ENCODE peak calls at places on chromosomes 11 and 22, in four cellular contexts. One of them, this sample, is unnamed.

GRCh38 chr22:23404689-23405365 is 175.3 kb downstream of the IGLL1 start:
- DNase-seq in sigmoid colon: peak
- DNase-seq in lower lobe of right lung: no peak
- DNase-seq in psoas muscle: no peak
- DNase-seq in this sample: peak

GRCh38 chr11:62124186-62125113 is 639 bp downstream of the INCENP start:
- DNase-seq in sigmoid colon: peak
- DNase-seq in lower lobe of right lung: no peak
- DNase-seq in psoas muscle: peak
- DNase-seq in this sample: peak

GRCh38 chr22:48849513-48849912 is 978.2 kb downstream of the BRD1 start:
- DNase-seq in sigmoid colon: peak
- DNase-seq in lower lobe of right lung: no peak
- DNase-seq in psoas muscle: no peak
- DNase-seq in this sample: no peak

GRCh38 chr22:46661221-46661851 is 41.1 kb downstream of the GRAMD4 start:
- DNase-seq in sigmoid colon: no peak
- DNase-seq in lower lobe of right lung: no peak
- DNase-seq in psoas muscle: no peak
- DNase-seq in this sample: no peak

GRCh38 chr11:68117896-68118470 is 3.2 kb downstream of the CHKA start:
- DNase-seq in sigmoid colon: peak
- DNase-seq in lower lobe of right lung: no peak
- DNase-seq in psoas muscle: no peak
- DNase-seq in this sample: no peak

GRCh38 chr11:67667490-67668190 is 6.8 kb downstream of the ALDH3B2 start:
- DNase-seq in sigmoid colon: no peak
- DNase-seq in lower lobe of right lung: no peak
- DNase-seq in psoas muscle: no peak
- DNase-seq in this sample: no peak

GRCh38 chr11:78789365-78789764 is 214.7 kb upstream of the NARS2 start:
- DNase-seq in sigmoid colon: no peak
- DNase-seq in lower lobe of right lung: no peak
- DNase-seq in psoas muscle: no peak
- DNase-seq in this sample: no peak

GRCh38 chr22:22207845-22208564 is 36.6 kb upstream of the VPREB1 start:
- DNase-seq in sigmoid colon: no peak
- DNase-seq in lower lobe of right lung: peak
- DNase-seq in psoas muscle: peak
- DNase-seq in this sample: peak

GRCh38 chr11:112097734-112098528 is 11.3 kb downstream of the SDHD start:
- DNase-seq in sigmoid colon: no peak
- DNase-seq in lower lobe of right lung: no peak
- DNase-seq in psoas muscle: no peak
- DNase-seq in this sample: no peak

GRCh38 chr22:29126670-29127069 is 53.8 kb downstream of the KREMEN1 start:
- DNase-seq in sigmoid colon: no peak
- DNase-seq in lower lobe of right lung: no peak
- DNase-seq in psoas muscle: no peak
- DNase-seq in this sample: no peak

GRCh38 chr11:3123761-3124733 is 41.1 kb downstream of the OSBPL5 start:
- DNase-seq in sigmoid colon: peak
- DNase-seq in lower lobe of right lung: peak
- DNase-seq in psoas muscle: peak
- DNase-seq in this sample: peak
- TF ChIP-seq CTCF in sigmoid colon: no peak
- TF ChIP-seq CTCF in lower lobe of right lung: no peak
- TF ChIP-seq CTCF in psoas muscle: no peak
- TF ChIP-seq CTCF in this sample: no peak

GRCh38 chr22:44071760-44072159 is 47.7 kb downstream of the PARVB start:
- DNase-seq in sigmoid colon: no peak
- DNase-seq in lower lobe of right lung: no peak
- DNase-seq in psoas muscle: no peak
- DNase-seq in this sample: no peak

GRCh38 chr22:44067901-44068300 is 43.8 kb downstream of the PARVB start:
- DNase-seq in sigmoid colon: no peak
- DNase-seq in lower lobe of right lung: no peak
- DNase-seq in psoas muscle: no peak
- DNase-seq in this sample: no peak

GRCh38 chr22:44067033-44067432 is 42.9 kb downstream of the PARVB start:
- DNase-seq in sigmoid colon: no peak
- DNase-seq in lower lobe of right lung: no peak
- DNase-seq in psoas muscle: no peak
- DNase-seq in this sample: no peak

GRCh38 chr22:44070029-44070428 is 45.9 kb downstream of the PARVB start:
- DNase-seq in sigmoid colon: no peak
- DNase-seq in lower lobe of right lung: no peak
- DNase-seq in psoas muscle: no peak
- DNase-seq in this sample: no peak

DNA sequence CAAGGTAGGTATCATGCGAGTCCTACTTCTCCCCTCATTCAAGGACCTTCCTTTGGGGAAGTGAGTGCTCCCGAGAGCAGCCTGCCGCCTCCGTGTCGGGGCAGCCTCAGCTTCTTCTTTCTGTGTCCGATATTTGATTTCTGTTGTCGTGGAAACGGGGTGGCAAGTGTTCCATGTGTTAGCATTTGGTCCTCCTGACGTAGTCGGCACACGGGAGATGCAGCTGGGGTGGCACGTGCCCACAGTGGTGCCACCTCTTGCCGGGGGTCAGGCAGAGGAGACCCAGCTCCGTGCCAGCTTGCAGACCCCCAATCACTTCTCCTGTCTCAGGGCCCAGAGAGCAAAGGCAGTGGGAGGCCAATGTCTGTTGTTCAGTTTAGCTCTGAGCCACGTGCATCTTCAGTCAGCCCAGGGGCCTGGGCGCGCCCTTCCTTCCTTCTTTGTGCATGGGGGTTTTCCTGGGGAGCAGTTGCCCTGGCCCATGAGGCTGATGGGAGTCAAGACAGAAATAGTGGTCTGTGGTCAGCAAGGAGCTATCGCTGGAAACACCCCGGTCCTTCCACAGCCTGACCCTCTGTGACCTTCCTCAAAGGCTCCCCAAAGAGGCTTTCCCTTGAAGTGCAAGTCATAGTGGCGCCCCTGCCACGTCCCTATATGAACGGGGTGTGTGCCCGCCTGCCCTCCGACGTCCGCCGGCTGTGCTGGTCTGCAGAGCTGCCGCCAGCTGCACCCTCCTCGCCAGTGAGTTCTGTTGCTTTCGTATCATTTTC is 44.5 kb downstream of the PARVB start:
- DNase-seq in sigmoid colon: no peak
- DNase-seq in lower lobe of right lung: peak
- DNase-seq in psoas muscle: no peak
- DNase-seq in this sample: no peak
- H3K27ac ChIP-seq in sigmoid colon: no peak
- H3K27ac ChIP-seq in lower lobe of right lung: peak
- H3K27ac ChIP-seq in psoas muscle: peak
- H3K27ac ChIP-seq in this sample: no peak

GRCh38 chr11:9037963-9038362 is 34.2 kb upstream of the NRIP3 start:
- DNase-seq in sigmoid colon: no peak
- DNase-seq in lower lobe of right lung: no peak
- DNase-seq in psoas muscle: no peak
- DNase-seq in this sample: no peak
- TF ChIP-seq CTCF in sigmoid colon: no peak
- TF ChIP-seq CTCF in lower lobe of right lung: no peak
- TF ChIP-seq CTCF in psoas muscle: no peak
- TF ChIP-seq CTCF in this sample: no peak

GRCh38 chr11:133829566-133829965 is 15.7 kb downstream of the SPATA19 start:
- DNase-seq in sigmoid colon: no peak
- DNase-seq in lower lobe of right lung: no peak
- DNase-seq in psoas muscle: no peak
- DNase-seq in this sample: no peak
- H3K27ac ChIP-seq in sigmoid colon: no peak
- H3K27ac ChIP-seq in lower lobe of right lung: no peak
- H3K27ac ChIP-seq in psoas muscle: no peak
- H3K27ac ChIP-seq in this sample: no peak

DNA sequence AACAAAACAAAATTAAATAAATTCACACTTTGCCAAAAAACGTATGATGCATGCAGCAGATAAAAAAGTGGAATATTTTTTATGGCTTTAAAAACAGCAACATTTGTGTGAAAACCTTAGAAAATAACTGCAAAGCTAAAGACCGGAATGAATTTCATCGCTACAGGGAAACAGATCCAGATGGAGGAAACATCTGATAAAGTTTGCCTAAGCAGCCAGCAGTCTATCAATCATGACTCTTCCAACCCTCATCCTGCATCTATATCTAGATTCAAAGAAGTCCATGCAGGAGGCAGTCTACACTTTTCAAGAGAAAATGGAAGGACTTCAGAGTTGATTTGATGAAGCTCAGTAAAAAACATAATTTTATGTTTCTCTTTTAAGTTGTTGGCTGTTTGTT is 126.8 kb downstream of the SWAP70 start:
- DNase-seq in sigmoid colon: no peak
- DNase-seq in lower lobe of right lung: no peak
- DNase-seq in psoas muscle: no peak
- DNase-seq in this sample: no peak
- TF ChIP-seq CTCF in sigmoid colon: no peak
- TF ChIP-seq CTCF in lower lobe of right lung: no peak
- TF ChIP-seq CTCF in psoas muscle: no peak
- TF ChIP-seq CTCF in this sample: no peak

GRCh38 chr11:57373146-57373545 is 7.8 kb downstream of the PRG3 start:
- DNase-seq in sigmoid colon: no peak
- DNase-seq in lower lobe of right lung: no peak
- DNase-seq in psoas muscle: no peak
- DNase-seq in this sample: no peak

GRCh38 chr11:57368106-57368826 is 12.7 kb downstream of the PRG3 start:
- DNase-seq in sigmoid colon: no peak
- DNase-seq in lower lobe of right lung: peak
- DNase-seq in psoas muscle: no peak
- DNase-seq in this sample: peak

GRCh38 chr11:57364851-57365660 is 15.9 kb downstream of the PRG3 start:
- DNase-seq in sigmoid colon: no peak
- DNase-seq in lower lobe of right lung: no peak
- DNase-seq in psoas muscle: no peak
- DNase-seq in this sample: no peak

GRCh38 chr11:57375490-57375889 is 5.5 kb downstream of the PRG3 start:
- DNase-seq in sigmoid colon: no peak
- DNase-seq in lower lobe of right lung: no peak
- DNase-seq in psoas muscle: no peak
- DNase-seq in this sample: no peak

DNA sequence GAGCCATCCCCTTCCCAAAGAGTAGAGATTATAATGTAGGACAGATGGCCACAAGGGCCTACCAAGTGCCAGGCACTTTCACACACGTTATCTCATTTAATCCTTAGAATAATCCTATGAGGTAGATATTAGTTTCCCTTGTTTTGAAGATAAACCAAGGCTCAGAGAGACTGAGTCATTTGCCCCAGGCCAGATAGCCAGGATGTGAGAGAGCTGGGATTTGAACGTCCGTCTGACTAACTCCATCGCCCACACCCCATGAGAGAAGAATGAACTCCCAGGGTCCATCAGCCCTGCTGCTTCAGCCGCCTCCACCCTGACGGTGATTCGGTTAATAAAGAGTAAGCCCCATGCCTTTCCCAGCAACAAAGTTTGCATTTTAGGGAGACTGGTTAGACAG is 10.7 kb downstream of the PRG3 start:
- DNase-seq in sigmoid colon: no peak
- DNase-seq in lower lobe of right lung: no peak
- DNase-seq in psoas muscle: no peak
- DNase-seq in this sample: no peak
- H3K27ac ChIP-seq in sigmoid colon: no peak
- H3K27ac ChIP-seq in lower lobe of right lung: no peak
- H3K27ac ChIP-seq in psoas muscle: no peak
- H3K27ac ChIP-seq in this sample: no peak

GRCh38 chr11:82750643-82751139 is 17.0 kb upstream of the FAM181B start:
- DNase-seq in sigmoid colon: no peak
- DNase-seq in lower lobe of right lung: no peak
- DNase-seq in psoas muscle: no peak
- DNase-seq in this sample: no peak
- TF ChIP-seq CTCF in sigmoid colon: no peak
- TF ChIP-seq CTCF in lower lobe of right lung: no peak
- TF ChIP-seq CTCF in psoas muscle: no peak
- TF ChIP-seq CTCF in this sample: no peak

This sample was measured in thyroid gland.